ENCODE peak calls at places on chromosomes 6 and 20, in nine cellular contexts. I is activated CD8-positive, alpha-beta memory T cell treated with anti-CD3 and anti-CD28 coated beads, Interleukin-2, amount 10 ng/mL, durations not matched to agents 7 days and 5 days; W is ureter; R is memory B cell; O is ELR; X is brain microvascular endothelial cell; N is endothelial cell of umbilical vein; F is caudate nucleus; H is NAMALWA. B is an unnamed sample.
A peak's percentile ranks its signal among the peaks of the same experiment; 100 is the strongest.

GRCh38 chr6:109526905-109527628 is 44.0 kb upstream of the ZBTB24 start:
- DNase-seq in I (peak; percentile 67), W (peak; percentile 50), R (peak; percentile 58), O (peak; percentile 78), X (peak; percentile 74), N (peak; percentile 67), F (no peak), H (peak; percentile 84), B (peak; percentile 55)

GRCh38 chr20:56003111-56003800 is 2.1 kb downstream of the CBLN4 start:
- DNase-seq in I (no peak), W (no peak), R (no peak), O (no peak), X (no peak), N (no peak), F (no peak), H (no peak), B (no peak)

GRCh38 chr6:45438849-45439406 is 61.2 kb upstream of the SUPT3H start:
- DNase-seq in I (no peak), W (no peak), R (no peak), O (peak; percentile 91), X (peak; percentile 67), N (peak; percentile 65), F (no peak), H (no peak), B (peak; percentile 81)

GRCh38 chr6:64266351-64266821 is 630.8 kb downstream of the PHF3 start:
- DNase-seq in I (no peak), W (no peak), R (no peak), O (no peak), X (no peak), N (no peak), F (no peak), H (no peak), B (no peak)

GRCh38 chr20:5741089-5741488 is 9.1 kb upstream of the SHLD1 start:
- DNase-seq in I (no peak), W (no peak), R (no peak), O (no peak), X (no peak), N (no peak), F (no peak), H (no peak), B (peak; percentile 52)

GRCh38 chr20:58595167-58595566 is 55.9 kb upstream of the STX16 start:
- DNase-seq in I (no peak), W (no peak), R (no peak), O (no peak), X (no peak), N (no peak), F (no peak), H (no peak), B (no peak)

GRCh38 chr20:46850896-46851295 is 43.7 kb upstream of the EYA2 start:
- DNase-seq in I (no peak), W (no peak), R (no peak), O (no peak), X (no peak), N (no peak), F (no peak), H (no peak), B (no peak)

GRCh38 chr20:51001697-51002265 is 21.1 kb downstream of the KCNG1 start:
- DNase-seq in I (no peak), W (no peak), R (no peak), O (no peak), X (no peak), N (no peak), F (no peak), H (no peak), B (no peak)

GRCh38 chr6:154229796-154230195 is 126.8 kb downstream of the IPCEF1 start:
- DNase-seq in I (peak; percentile 86), W (no peak), R (no peak), O (no peak), X (no peak), N (no peak), F (no peak), H (no peak), B (no peak)

GRCh38 chr20:49562341-49563014 is 5.5 kb downstream of the PTGIS start:
- DNase-seq in I (no peak), W (peak; percentile 81), R (no peak), O (peak; percentile 85), X (peak; percentile 77), N (peak; percentile 96), F (no peak), H (no peak), B (peak; percentile 60)

GRCh38 chr20:10611357-10611756 is 62.4 kb downstream of the JAG1 start:
- DNase-seq in I (no peak), W (no peak), R (no peak), O (peak; percentile 51), X (peak; percentile 78), N (peak; percentile 41), F (no peak), H (peak; percentile 26), B (peak; percentile 27)

GRCh38 chr6:73523434-73524123 is 2.7 kb upstream of the EEF1A1 start:
- DNase-seq in I (peak; percentile 90), W (peak; percentile 79), R (peak; percentile 78), O (peak; percentile 53), X (no peak), N (peak; percentile 71), F (peak; percentile 10), H (peak; percentile 90), B (no peak)

GRCh38 chr6:53058388-53058890 is 6.8 kb upstream of the FBXO9 start:
- DNase-seq in I (no peak), W (no peak), R (no peak), O (no peak), X (no peak), N (no peak), F (no peak), H (no peak), B (no peak)

GRCh38 chr20:45948742-45949541 is 14.5 kb downstream of the PCIF1 start:
- DNase-seq in I (no peak), W (no peak), R (no peak), O (no peak), X (no peak), N (no peak), F (no peak), H (no peak), B (no peak)

GRCh38 chr6:46174904-46175303 is 4.1 kb upstream of the ENPP5 start:
- DNase-seq in I (peak; percentile 49), W (no peak), R (no peak), O (no peak), X (no peak), N (no peak), F (no peak), H (no peak), B (no peak)

GRCh38 chr6:87789198-87789899 is 87.3 kb upstream of the AKIRIN2 start:
- DNase-seq in I (no peak), W (no peak), R (no peak), O (peak; percentile 65), X (peak; percentile 50), N (peak; percentile 77), F (no peak), H (no peak), B (peak; percentile 49)

GRCh38 chr6:111746983-111747773 is 126.1 kb downstream of the FYN start:
- DNase-seq in I (no peak), W (no peak), R (no peak), O (no peak), X (no peak), N (peak; percentile 54), F (no peak), H (no peak), B (no peak)

GRCh38 chr6:53581161-53581560 is 36.3 kb upstream of the GCLC start:
- DNase-seq in I (no peak), W (no peak), R (no peak), O (peak; percentile 46), X (peak; percentile 3), N (no peak), F (no peak), H (no peak), B (peak; percentile 4)

GRCh38 chr6:126181173-126181741 is 158.7 kb upstream of the CENPW start:
- DNase-seq in I (no peak), W (no peak), R (no peak), O (no peak), X (no peak), N (no peak), F (no peak), H (no peak), B (no peak)

GRCh38 chr6:123564363-123564762 is 72.4 kb downstream of the TRDN start:
- DNase-seq in I (no peak), W (no peak), R (no peak), O (no peak), X (no peak), N (no peak), F (no peak), H (no peak), B (no peak)

GRCh38 chr6:53391170-53391569 is 42.4 kb upstream of the ELOVL5 start:
- DNase-seq in I (no peak), W (no peak), R (no peak), O (no peak), X (no peak), N (peak; percentile 71), F (no peak), H (no peak), B (no peak)

GRCh38 chr6:21898107-21898796 is 304.7 kb downstream of the SOX4 start:
- DNase-seq in I (no peak), W (no peak), R (no peak), O (no peak), X (no peak), N (no peak), F (no peak), H (no peak), B (peak; percentile 46)

GRCh38 chr6:156977527-156978291 is 200.5 kb downstream of the ARID1B start:
- DNase-seq in I (no peak), W (peak; percentile 60), R (no peak), O (no peak), X (no peak), N (no peak), F (no peak), H (no peak), B (no peak)

GRCh38 chr20:60253471-60253870 is 295.2 kb downstream of the CDH26 start:
- DNase-seq in I (no peak), W (no peak), R (no peak), O (no peak), X (no peak), N (no peak), F (no peak), H (no peak), B (no peak)

GRCh38 chr6:125073071-125073470 is 80.5 kb upstream of the TPD52L1 start:
- DNase-seq in I (no peak), W (no peak), R (no peak), O (no peak), X (no peak), N (no peak), F (no peak), H (no peak), B (no peak)

B was measured in HFFc6.